ENCODE peak calls at places on chromosomes 11 and 22, in seven cellular contexts. H is MM.1S, N is thoracic aorta, Q is stomach, Z is GM23338, Y is BE2C, S is heart left ventricle. T is an unnamed sample.

GRCh38 chr11:102449651-102450570 is 2.7 kb downstream of the TMEM123 start:
- DNase-seq in Z (no peak), S (no peak), Y (no peak), Q (no peak), N (no peak), H (no peak), T (no peak)

GRCh38 chr22:35987487-35987886 is 41.1 kb downstream of the RBFOX2 start:
- DNase-seq in Q (no peak), Y (peak; percentile 54), H (no peak), N (no peak), S (no peak), Z (no peak), T (no peak)

GRCh38 chr11:65301491-65302329 is 13.0 kb upstream of the CDC42EP2 start:
- DNase-seq in N (no peak), Q (no peak), Y (peak; percentile 53), S (peak; percentile 75), H (no peak), Z (peak; percentile 79), T (peak; percentile 56)

GRCh38 chr11:77730789-77731188 is 89.7 kb downstream of the RSF1 start:
- DNase-seq in S (no peak), H (no peak), Z (no peak), N (no peak), Q (no peak), Y (no peak), T (no peak)

GRCh38 chr11:2770556-2771301 is 70.9 kb upstream of the KCNQ1OT1 start:
- DNase-seq in N (no peak), S (peak; percentile 13), Z (no peak), H (no peak), Q (peak; percentile 23), Y (no peak), T (peak; percentile 2)

GRCh38 chr11:108538022-108538424 is 39.8 kb upstream of the POGLUT3 start:
- DNase-seq in S (no peak), Y (no peak), N (no peak), Q (peak; percentile 63), Z (no peak), H (no peak), T (no peak)

GRCh38 chr11:84853841-84854497 is 773.2 kb downstream of the DLG2 start:
- DNase-seq in S (no peak), Y (no peak), Q (no peak), N (no peak), Z (no peak), H (no peak), T (no peak)

GRCh38 chr11:359181-359714 is 10.1 kb upstream of the B4GALNT4 start:
- DNase-seq in Z (no peak), N (no peak), Q (no peak), S (no peak), H (no peak), Y (no peak), T (no peak)

GRCh38 chr11:44006882-44007495 is 40.8 kb upstream of the ACCSL start:
- DNase-seq in Y (peak; percentile 35), H (no peak), Q (peak; percentile 17), Z (no peak), N (no peak), S (peak; percentile 48), T (peak; percentile 66)

GRCh38 chr22:23898006-23898974 is 4.1 kb downstream of the MIF start:
- DNase-seq in H (no peak), Q (no peak), N (no peak), Y (peak; percentile 63), S (no peak), Z (no peak), T (no peak)

GRCh38 chr11:34165786-34166557 is 60.5 kb downstream of the NAT10 start:
- DNase-seq in H (no peak), N (no peak), Z (peak; percentile 30), S (no peak), Q (no peak), Y (peak; percentile 44), T (peak; percentile 27)

GRCh38 chr11:1881442-1882264 is 10.0 kb downstream of the PRR33 start:
- DNase-seq in S (peak; percentile 84), Z (no peak), Y (no peak), H (no peak), N (no peak), Q (no peak), T (peak; percentile 78)

GRCh38 chr22:20550851-20551744 is 43.7 kb downstream of the MED15 start:
- DNase-seq in N (no peak), Y (no peak), H (no peak), S (no peak), Z (peak; percentile 52), Q (no peak), T (peak; percentile 33)

GRCh38 chr22:36362819-36363377 is 24.9 kb downstream of the MYH9 start:
- DNase-seq in Q (no peak), Z (no peak), Y (no peak), N (no peak), S (no peak), H (no peak), T (no peak)

GRCh38 chr22:29004647-29005371 is 56.8 kb downstream of the C22orf31 start:
- DNase-seq in S (peak; percentile 25), H (no peak), N (no peak), Y (peak; percentile 55), Z (peak; percentile 88), Q (peak; percentile 85), T (peak; percentile 42)

GRCh38 chr11:121117753-121118152 is 16.7 kb downstream of the TECTA start:
- DNase-seq in Y (no peak), Q (no peak), S (no peak), Z (no peak), N (no peak), H (no peak), T (no peak)

GRCh38 chr11:102630598-102631448 is 5.7 kb upstream of the MMP20 start:
- DNase-seq in S (no peak), Q (no peak), Y (no peak), Z (no peak), N (no peak), H (no peak), T (no peak)

GRCh38 chr22:22520020-22520656 is at the start of gene ZNF280A:
- DNase-seq in H (no peak), Y (no peak), N (no peak), S (no peak), Q (no peak), Z (peak; percentile 38), T (no peak)

GRCh38 chr22:42697542-42698013 is 23.1 kb downstream of the A4GALT start:
- DNase-seq in S (peak; percentile 93), N (peak; percentile 85), Z (no peak), Q (peak; percentile 66), H (no peak), Y (no peak), T (peak; percentile 93)

GRCh38 chr11:2781413-2782274 is 81.8 kb upstream of the KCNQ1OT1 start:
- DNase-seq in S (peak; percentile 19), H (no peak), N (peak; percentile 1), Q (peak; percentile 55), Y (no peak), Z (no peak), T (peak; percentile 10)

GRCh38 chr22:30474683-30475424 is 3.0 kb upstream of the SEC14L3 start:
- DNase-seq in S (no peak), Y (no peak), H (no peak), Z (peak; percentile 74), N (no peak), Q (peak; percentile 37), T (no peak)

GRCh38 chr22:29524440-29525191 is 28.9 kb downstream of the THOC5 start:
- DNase-seq in Y (peak; percentile 61), S (no peak), Z (peak; percentile 63), Q (peak; percentile 27), N (no peak), H (peak; percentile 7), T (no peak)

GRCh38 chr11:57547854-57548377 is 10.5 kb downstream of the SMTNL1 start:
- DNase-seq in Z (no peak), Y (no peak), Q (no peak), S (no peak), N (no peak), H (peak; percentile 82), T (no peak)

DNA sequence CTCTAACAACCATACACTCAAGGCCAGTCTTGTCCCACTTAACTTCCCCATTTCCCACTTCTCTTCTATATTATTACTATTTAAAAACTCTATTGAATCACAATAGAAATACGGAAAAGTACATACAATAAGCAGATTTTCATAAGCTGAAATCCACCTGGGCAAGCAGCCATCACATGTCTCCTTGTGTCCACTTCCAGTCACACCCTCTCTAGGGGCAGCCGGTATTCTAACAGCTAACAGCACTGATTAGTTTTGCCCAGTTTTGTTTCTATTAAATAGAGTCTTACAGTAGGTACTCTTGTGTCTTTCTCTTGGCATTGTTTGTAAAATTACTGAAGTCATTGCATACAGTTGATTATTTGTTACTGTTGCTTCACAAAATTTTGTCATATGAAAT is 37.8 kb downstream of the PPP6R3 start:
- DNase-seq in S (no peak), Z (no peak), N (no peak), Y (no peak), Q (peak; percentile 54), H (no peak), T (no peak)
- H3K4me1 ChIP-seq in S (peaks cover 7% of the 10 kb centered on the region), Z (peaks cover 31% of the 10 kb centered on the region), N (peaks cover 50% of the 10 kb centered on the region), Y (peaks cover under 1% of the 10 kb centered on the region), Q (peaks cover 36% of the 10 kb centered on the region), H (no peaks in the 10 kb centered on the region), T (peaks cover 53% of the 10 kb centered on the region)

GRCh38 chr11:18280438-18281046 is 14.5 kb downstream of the SAA1 start:
- DNase-seq in Y (no peak), S (no peak), H (peak; percentile 37), N (no peak), Q (no peak), Z (no peak), T (no peak)
- TF ChIP-seq CTCF in Y (no peak), S (no peak), H (no peak), N (no peak), Q (no peak), Z (no peak), T (no peak)

GRCh38 chr22:40417881-40418280 is 47.5 kb downstream of the SGSM3 start:
- DNase-seq in Y (no peak), H (no peak), Z (no peak), S (no peak), N (no peak), Q (no peak), T (no peak)

GRCh38 chr22:40415531-40416266 is 45.3 kb downstream of the SGSM3 start:
- DNase-seq in N (no peak), Q (no peak), Y (no peak), Z (no peak), S (no peak), H (no peak), T (no peak)

GRCh38 chr22:40416267-40416570 is 45.8 kb downstream of the SGSM3 start:
- DNase-seq in H (no peak), Z (no peak), S (no peak), Y (no peak), Q (no peak), N (no peak), T (no peak)

GRCh38 chr22:40417041-40417440 is 46.6 kb downstream of the SGSM3 start:
- DNase-seq in S (no peak), Q (no peak), H (no peak), N (no peak), Y (no peak), Z (no peak), T (no peak)

GRCh38 chr22:40416636-40417035 is 46.2 kb downstream of the SGSM3 start:
- DNase-seq in Z (no peak), N (no peak), S (no peak), Q (no peak), H (no peak), Y (no peak), T (no peak)
- H3K36me3 ChIP-seq in Z (no peaks in the 10 kb centered on the region), N (peaks cover 55% of the 10 kb centered on the region), S (peaks cover 64% of the 10 kb centered on the region), Q (peaks cover 72% of the 10 kb centered on the region), H (no peaks in the 10 kb centered on the region), Y (peaks cover 40% of the 10 kb centered on the region), T (peaks cover 81% of the 10 kb centered on the region)

DNA sequence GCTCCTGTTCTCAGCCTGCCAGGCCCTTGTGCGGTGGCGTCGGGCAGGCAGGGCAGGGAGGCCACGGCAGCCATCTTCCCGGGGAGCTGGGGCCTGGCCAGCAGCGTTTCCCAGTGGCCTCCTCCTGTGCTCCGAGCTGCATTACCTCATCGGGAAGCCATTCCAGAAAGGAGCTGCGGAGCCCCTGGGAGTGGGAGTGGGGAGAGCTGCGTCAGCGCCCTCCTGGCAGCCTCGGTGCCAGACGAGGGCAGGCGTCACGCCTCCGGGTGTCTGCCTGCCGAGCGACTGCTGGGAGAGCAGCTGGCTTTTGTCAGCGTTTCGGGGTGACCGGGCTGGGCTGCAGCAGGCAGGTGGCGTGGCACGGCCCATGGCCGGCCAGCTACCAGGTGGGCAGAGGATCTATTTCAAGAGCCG is 30.9 kb upstream of the WNT7B start:
- DNase-seq in H (no peak), N (peak; percentile 78), S (peak; percentile 90), Y (peak; percentile 93), Q (peak; percentile 39), Z (no peak), T (peak; percentile 89)
- H3K4me1 ChIP-seq in H (peaks cover 4% of the 10 kb centered on the region), N (peaks cover 36% of the 10 kb centered on the region), S (peaks cover 3% of the 10 kb centered on the region), Y (peaks cover 45% of the 10 kb centered on the region), Q (peaks cover 57% of the 10 kb centered on the region), Z (no peaks in the 10 kb centered on the region), T (peaks cover 35% of the 10 kb centered on the region)

T was measured in heart right ventricle.